ENCODE peak calls at places on chromosomes 3 and 15, in five cellular contexts. S is psoas muscle, Q is pancreas, P is suprapubic skin, K is upper lobe of right lung. F is an unnamed sample.

GRCh38 chr3:122857019-122857418 is 62.1 kb downstream of the SLC49A4 start:
- DNase-seq in K (no peak), P (no peak), S (no peak), Q (no peak), F (no peak)

GRCh38 chr3:10004506-10004905 is 17.9 kb upstream of the EMC3 start:
- DNase-seq in Q (no peak), S (no peak), K (no peak), P (no peak), F (no peak)

GRCh38 chr3:172101107-172101506 is 61.7 kb downstream of the FNDC3B start:
- DNase-seq in S (no peak), P (no peak), Q (no peak), K (no peak), F (no peak)

GRCh38 chr3:56801597-56802410 is at the start of gene ARHGEF3:
- DNase-seq in K (peak), P (peak), S (peak), Q (peak), F (peak)

GRCh38 chr3:116276637-116277036 is 168.7 kb downstream of the LSAMP start:
- DNase-seq in K (no peak), S (no peak), Q (no peak), P (no peak), F (no peak)

GRCh38 chr3:114567774-114568173 is 273.9 kb downstream of the TIGIT start:
- DNase-seq in Q (no peak), S (no peak), P (no peak), K (no peak), F (no peak)

GRCh38 chr3:139088462-139089324 is 44.0 kb upstream of the PRR23C start:
- DNase-seq in Q (no peak), S (no peak), P (peak), K (no peak), F (no peak)

GRCh38 chr3:40179016-40179415 is 130.5 kb upstream of the EIF1B start:
- DNase-seq in K (peak), S (peak), Q (peak), P (peak), F (peak)

GRCh38 chr3:24999357-24999756 is 428.7 kb upstream of the RARB start:
- DNase-seq in K (no peak), P (no peak), S (no peak), Q (no peak), F (no peak)

GRCh38 chr3:104102386-104102785 is 1264.3 kb upstream of the ALCAM start:
- DNase-seq in K (peak), S (no peak), Q (peak), P (no peak), F (no peak)

GRCh38 chr3:69869643-69870042 is 129.9 kb upstream of the SAMMSON start:
- DNase-seq in P (no peak), Q (no peak), K (no peak), S (no peak), F (no peak)

GRCh38 chr3:158086776-158087175 is 19.4 kb downstream of the SHOX2 start:
- DNase-seq in P (no peak), K (no peak), S (no peak), Q (no peak), F (no peak)

GRCh38 chr15:22786868-22787698 is 639 bp downstream of the NIPA1 start:
- DNase-seq in Q (peak), P (no peak), S (peak), K (peak), F (no peak)

GRCh38 chr3:122921791-122922651 is 105.5 kb downstream of the SEMA5B start:
- DNase-seq in P (peak), Q (no peak), S (no peak), K (no peak), F (no peak)

DNA sequence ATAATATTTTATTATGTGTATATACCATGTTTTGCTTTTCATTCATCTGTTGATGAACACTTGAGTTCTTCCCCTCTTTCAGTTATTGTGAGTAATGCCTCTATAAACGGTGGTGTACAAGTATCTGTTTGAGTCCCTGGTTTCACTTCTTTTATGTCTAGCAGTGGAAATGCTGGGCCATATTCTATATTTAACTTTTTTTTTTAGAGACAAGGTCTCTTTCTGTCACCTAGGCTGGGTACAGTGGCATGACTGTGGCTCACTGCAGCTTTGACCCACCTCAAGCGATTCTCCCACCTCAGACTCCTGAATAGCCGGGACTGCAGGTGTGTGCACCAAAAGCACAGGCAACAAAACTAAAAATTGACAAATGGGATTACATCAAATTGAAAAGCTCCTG is 19.9 kb downstream of the GOLM2 start:
- DNase-seq in Q (no peak), P (no peak), S (no peak), K (no peak), F (no peak)
- H3K27ac ChIP-seq in Q (no peak), P (no peak), S (no peak), K (no peak), F (no peak)

GRCh38 chr3:14392231-14392630 is 10.2 kb upstream of the SLC6A6 start:
- DNase-seq in K (no peak), S (no peak), P (no peak), Q (no peak), F (no peak)
- TF ChIP-seq CTCF in K (no peak), S (no peak), P (no peak), Q (no peak), F (no peak)

DNA sequence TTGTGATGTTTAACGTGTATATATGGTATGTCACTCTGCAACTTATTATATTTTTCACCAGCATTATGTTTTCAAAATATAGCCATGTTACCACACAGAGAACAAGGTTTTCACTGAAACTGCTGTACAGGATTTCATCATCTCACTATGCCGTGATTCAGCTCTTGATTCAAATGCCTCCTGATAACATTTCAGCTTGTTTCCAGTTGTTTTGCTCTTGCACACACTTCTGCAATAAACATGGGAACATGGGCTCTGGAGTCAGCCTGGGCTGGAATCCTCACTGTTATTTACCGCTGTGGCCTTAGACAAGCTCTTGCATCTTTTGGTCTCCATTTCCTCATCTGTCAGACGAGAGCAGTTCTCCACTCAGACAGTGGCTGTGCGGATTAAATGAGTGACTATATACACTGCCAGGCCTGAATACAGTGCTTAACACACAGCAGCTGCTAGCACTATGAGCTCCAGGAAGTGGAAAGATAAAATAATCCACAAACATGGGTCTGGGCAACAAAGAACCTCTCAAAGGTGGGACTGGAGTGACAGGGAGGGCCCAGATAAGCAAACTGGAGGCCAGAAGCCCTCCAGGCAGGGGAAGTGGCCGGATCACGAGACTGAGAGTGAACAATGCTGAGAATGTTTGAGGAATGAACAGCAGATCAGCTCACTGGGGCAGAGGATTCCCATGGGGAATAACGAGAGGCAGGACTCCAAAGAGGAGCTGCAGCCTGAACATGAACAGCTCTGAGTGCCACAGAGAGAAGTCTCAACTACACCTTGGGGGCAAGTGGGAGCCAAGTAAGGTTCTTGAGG is 17.7 kb downstream of the NTRK3 start:
- DNase-seq in P (no peak), S (no peak), K (peak), Q (no peak), F (no peak)
- H3K27ac ChIP-seq in P (no peak), S (no peak), K (no peak), Q (no peak), F (no peak)

GRCh38 chr3:63910873-63911272 is 1.3 kb downstream of the SCAANT1 start:
- DNase-seq in Q (no peak), P (no peak), K (no peak), S (no peak), F (no peak)

GRCh38 chr3:63911395-63911900 is 735 bp downstream of the SCAANT1 start:
- DNase-seq in P (no peak), K (no peak), Q (no peak), S (no peak), F (no peak)

GRCh38 chr3:63914312-63914711 is 2.1 kb upstream of the SCAANT1 start:
- DNase-seq in S (no peak), Q (peak), K (no peak), P (no peak), F (no peak)

GRCh38 chr3:63912768-63913588 is 795 bp upstream of the SCAANT1 start:
- DNase-seq in Q (peak), P (peak), S (peak), K (peak), F (peak)

DNA sequence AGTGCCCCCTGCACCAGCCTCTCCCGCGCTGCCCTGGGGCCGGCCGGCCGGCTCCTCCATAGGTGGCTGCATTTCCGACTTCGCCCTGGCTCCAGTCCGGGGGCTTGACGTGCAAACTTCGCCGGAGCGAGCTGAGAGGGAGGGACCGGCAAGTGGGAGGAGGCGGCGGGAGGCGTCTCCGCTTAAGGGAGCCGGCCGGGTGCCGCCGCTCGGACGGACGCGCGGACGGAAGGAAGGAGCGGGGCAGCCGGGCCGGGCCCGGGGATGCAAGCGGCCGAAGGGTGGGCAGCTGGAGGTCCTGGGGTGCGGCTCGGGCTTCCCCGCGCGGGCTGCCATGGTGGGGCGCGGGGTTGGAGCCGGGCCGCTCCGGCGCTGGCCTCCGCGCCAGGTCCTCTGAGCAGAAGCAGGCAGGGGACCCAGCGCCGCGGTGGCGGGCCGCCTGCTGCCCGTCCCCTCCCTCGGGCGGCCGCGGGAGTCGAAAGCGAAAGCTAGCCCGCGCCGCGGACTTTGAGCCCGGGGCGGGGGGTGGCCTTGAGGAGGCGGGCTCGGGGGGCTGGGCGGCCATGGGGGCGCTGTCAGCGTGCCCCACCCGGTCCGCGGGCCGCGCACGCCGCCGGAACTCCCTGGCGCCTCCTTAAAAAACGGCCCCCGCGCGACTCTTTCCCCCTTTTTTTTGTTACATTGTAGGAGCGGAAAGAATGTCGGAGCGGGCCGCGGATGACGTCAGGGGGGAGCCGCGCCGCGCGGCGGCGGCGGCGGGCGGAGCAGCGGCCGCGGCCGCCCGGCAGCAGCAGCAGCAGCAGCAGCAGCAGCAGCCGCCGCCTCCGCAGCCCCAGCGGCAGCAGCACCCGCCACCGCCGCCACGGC is at the start of gene SCAANT1:
- DNase-seq in S (peak), K (peak), Q (peak), P (peak), F (peak)
- TF ChIP-seq CTCF in S (no peak), K (no peak), Q (no peak), P (no peak), F (no peak)

DNA sequence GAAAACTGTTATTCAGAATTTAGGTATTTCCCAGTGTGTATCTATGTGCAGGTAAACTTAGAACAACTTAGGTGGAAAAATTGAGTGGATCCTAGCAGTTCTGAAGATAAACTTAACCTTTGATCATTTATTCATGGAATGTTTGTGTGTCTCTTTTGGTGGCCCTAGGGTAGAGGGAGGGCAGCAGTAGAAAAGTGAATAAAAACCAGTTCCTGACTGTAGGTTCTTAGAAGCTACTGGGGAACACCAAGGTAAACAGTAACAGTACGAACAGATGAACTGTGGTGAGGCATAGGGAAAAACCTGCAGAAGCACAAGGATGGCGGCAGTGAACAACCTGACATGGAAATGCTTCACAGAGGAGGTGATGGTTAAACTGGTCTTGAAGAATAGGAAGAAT is 2.5 kb downstream of the SNRK start:
- DNase-seq in S (no peak), Q (no peak), P (no peak), K (no peak), F (no peak)
- H3K27ac ChIP-seq in S (peak), Q (no peak), P (peak), K (peak), F (peak)

GRCh38 chr3:53718462-53718861 is 127.8 kb downstream of the CHDH start:
- DNase-seq in S (no peak), P (no peak), Q (no peak), K (no peak), F (no peak)
- TF ChIP-seq CTCF in S (no peak), P (no peak), Q (no peak), K (no peak), F (no peak)

DNA sequence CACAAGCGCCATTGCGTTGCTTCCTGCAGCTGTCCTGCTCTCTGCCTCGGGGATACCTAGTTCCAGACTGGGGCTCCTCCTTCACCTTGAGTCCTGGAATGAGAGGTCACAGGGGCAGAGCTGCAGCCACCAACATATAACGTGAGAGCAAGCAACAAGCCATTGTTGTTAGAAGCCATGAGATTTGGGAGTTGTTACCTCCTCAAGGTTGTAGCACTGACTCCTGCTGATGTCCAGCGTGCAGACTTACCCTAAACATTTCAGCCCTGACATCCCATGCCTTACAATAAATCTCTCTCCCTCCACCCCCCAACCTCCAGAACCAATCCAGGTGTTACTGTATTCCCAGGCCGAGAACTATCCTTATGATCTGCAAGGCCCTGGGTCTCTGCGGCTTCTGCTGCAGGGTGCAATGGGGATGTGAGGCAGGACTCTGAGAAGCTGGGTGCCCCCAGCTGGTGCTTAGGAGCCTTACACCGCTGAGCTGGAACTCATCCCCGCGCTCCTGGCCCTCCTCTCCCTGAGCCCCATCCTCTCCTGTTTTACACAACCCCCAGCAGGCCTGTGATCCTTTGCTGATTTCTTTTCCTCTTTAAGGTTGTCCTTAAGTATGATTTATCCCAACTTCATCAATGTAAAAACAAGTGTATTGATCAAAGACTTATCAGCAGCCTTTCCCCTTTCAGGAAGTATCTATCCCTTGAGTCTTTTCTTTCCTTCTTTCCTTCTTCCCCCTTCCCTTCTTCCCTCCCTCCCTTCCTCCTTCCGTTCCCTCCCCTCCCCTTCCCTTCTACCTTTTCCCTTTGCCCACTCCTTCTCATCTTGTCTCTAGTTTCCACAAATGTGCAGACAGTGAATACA is 84.2 kb upstream of the ABHD2 start:
- DNase-seq in P (peak), Q (no peak), K (no peak), S (peak), F (no peak)
- H3K27ac ChIP-seq in P (no peak), Q (no peak), K (no peak), S (peak), F (no peak)

GRCh38 chr3:98962189-98962930 is 60.9 kb upstream of the DCBLD2 start:
- DNase-seq in P (no peak), Q (no peak), K (no peak), S (no peak), F (no peak)
- TF ChIP-seq CTCF in P (no peak), Q (no peak), K (no peak), S (no peak), F (no peak)

DNA sequence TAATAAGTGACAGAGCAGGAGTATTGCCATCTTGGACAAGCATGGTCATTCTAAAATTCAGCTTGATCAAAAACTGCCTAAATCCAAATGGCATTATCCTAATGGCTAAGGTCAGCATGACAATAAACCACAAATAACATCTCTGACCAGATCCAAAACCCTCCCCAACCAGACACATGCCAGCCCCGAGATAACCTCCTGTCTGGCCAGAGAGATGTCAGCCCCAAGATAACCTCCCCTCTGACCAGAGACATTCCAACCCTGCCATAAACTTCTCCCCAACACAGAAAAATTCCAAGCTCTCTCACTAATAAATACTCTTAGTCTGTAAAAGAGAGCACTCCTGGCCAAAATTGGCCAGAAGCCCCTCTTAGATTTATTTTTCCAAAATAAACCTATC is 470.5 kb upstream of the UBE2E2 start:
- DNase-seq in Q (no peak), S (no peak), K (no peak), P (no peak), F (no peak)
- H3K27ac ChIP-seq in Q (no peak), S (no peak), K (no peak), P (no peak), F (no peak)

F was measured in CD4-positive, alpha-beta T cell.